ENCODE peak calls at places on chromosomes 3 and 15, in seven cellular contexts. J is activated CD4-positive, alpha-beta T cell treated with anti-CD3 and anti-CD28 coated beads for 4 hours; I is stimulated activated CD8-positive, alpha-beta memory T cell treated with anti-CD3 and anti-CD28 coated beads, Interleukin-2, amount 100 ng/mL, for 1 hour; N is T-helper 17 cell; Y is myocyte; Q is mesenteric fat pad; D is NCI-H187 treated with DMSO at 0.1 percent for 48 hours. C is an unnamed sample.
A peak's percentile ranks its signal among the peaks of the same experiment; 100 is the strongest.

GRCh38 chr15:63466378-63467192 is 37.8 kb upstream of the USP3 start:
- DNase-seq in Q (no peak), J (peak; percentile 67), Y (peak; percentile 63), I (peak; percentile 3), N (no peak), D (no peak), C (no peak)

GRCh38 chr3:11535207-11535960 is 108.3 kb downstream of the VGLL4 start:
- DNase-seq in N (no peak), D (no peak), Y (no peak), Q (peak; percentile 74), J (no peak), I (no peak), C (no peak)

GRCh38 chr3:55090310-55090709 is 162.5 kb upstream of the LRTM1 start:
- DNase-seq in J (no peak), Q (no peak), N (no peak), D (no peak), Y (no peak), I (no peak), C (no peak)

GRCh38 chr15:22949074-22949547 is 31.1 kb downstream of the CYFIP1 start:
- DNase-seq in I (no peak), Q (no peak), D (peak; percentile 30), J (no peak), N (no peak), Y (peak; percentile 16), C (no peak)

GRCh38 chr3:69379661-69380060 is 6.2 kb downstream of the FRMD4B start:
- DNase-seq in N (no peak), I (no peak), D (no peak), J (no peak), Q (no peak), Y (peak; percentile 55), C (no peak)

GRCh38 chr3:49841126-49841525 is 15.2 kb downstream of the TRAIP start:
- DNase-seq in Y (no peak), I (no peak), N (no peak), D (no peak), J (no peak), Q (no peak), C (no peak)

GRCh38 chr3:42730706-42731420 is 28.3 kb upstream of the HHATL start:
- DNase-seq in Y (no peak), D (no peak), I (no peak), N (no peak), J (no peak), Q (peak; percentile 60), C (no peak)

GRCh38 chr3:196741401-196741761 is 1.7 kb downstream of the PAK2 start:
- DNase-seq in Y (no peak), Q (no peak), D (no peak), J (no peak), N (no peak), I (no peak), C (no peak)

GRCh38 chr15:33587773-33588172 is 277.0 kb downstream of the RYR3 start:
- DNase-seq in I (no peak), J (no peak), Q (no peak), D (no peak), Y (peak; percentile 7), N (no peak), C (no peak)

GRCh38 chr3:9955067-9955502 is 2.9 kb upstream of the PRRT3 start:
- DNase-seq in I (no peak), Q (peak; percentile 73), N (no peak), D (peak; percentile 13), J (no peak), Y (peak; percentile 22), C (no peak)

GRCh38 chr3:8938021-8938420 is 25.3 kb downstream of the RAD18 start:
- DNase-seq in D (no peak), Q (no peak), N (no peak), I (no peak), Y (peak; percentile 47), J (no peak), C (no peak)

C was measured in MG63.